ENCODE peak calls at places on chromosome 6, in nine cellular contexts. V is GM10248, D is fibroblast of the aortic adventitia, S is cardiac muscle cell, B is stomach, X is astrocyte, M is astrocyte of the cerebellum, U is left ventricle myocardium inferior, Q is BJ. E is an unnamed sample.
A peak's percentile ranks its signal among the peaks of the same experiment; 100 is the strongest.

GRCh38 chr6:140653985-140654384 is 1279.5 kb upstream of the CITED2 start:
- DNase-seq in V (no peak), D (no peak), S (no peak), B (no peak), X (no peak), M (no peak), U (no peak), Q (no peak), E (no peak)

GRCh38 chr6:158536891-158537798 is 22.7 kb upstream of the TMEM181 start:
- DNase-seq in V (no peak), D (no peak), S (peak; percentile 84), B (no peak), X (peak; percentile 35), M (no peak), U (no peak), Q (no peak), E (no peak)

GRCh38 chr6:89834884-89835792 is 5.5 kb downstream of the CASP8AP2 start:
- DNase-seq in V (peak; percentile 44), D (no peak), S (no peak), B (no peak), X (peak; percentile 42), M (no peak), U (no peak), Q (no peak), E (peak; percentile 37)

GRCh38 chr6:33453361-33454008 is 891 bp upstream of the ZBTB9 start:
- DNase-seq in V (no peak), D (peak; percentile 14), S (no peak), B (no peak), X (peak; percentile 8), M (no peak), U (no peak), Q (no peak), E (no peak)

GRCh38 chr6:32970413-32971244 is 2.2 kb downstream of the BRD2 start:
- DNase-seq in V (peak; percentile 78), D (peak; percentile 92), S (peak; percentile 91), B (peak; percentile 89), X (peak; percentile 83), M (peak; percentile 67), U (peak; percentile 92), Q (no peak), E (peak; percentile 78)

GRCh38 chr6:90088009-90088408 is 193.7 kb downstream of the GJA10 start:
- DNase-seq in V (no peak), D (peak; percentile 53), S (no peak), B (no peak), X (peak; percentile 84), M (peak; percentile 54), U (no peak), Q (peak; percentile 38), E (no peak)

GRCh38 chr6:103080497-103080896 is 1687.0 kb downstream of the GRIK2 start:
- DNase-seq in V (no peak), D (no peak), S (no peak), B (no peak), X (no peak), M (no peak), U (no peak), Q (no peak), E (no peak)

GRCh38 chr6:113103618-113104390 is 753.3 kb upstream of the MARCKS start:
- DNase-seq in V (no peak), D (peak; percentile 84), S (no peak), B (no peak), X (peak; percentile 97), M (peak; percentile 57), U (no peak), Q (peak; percentile 62), E (peak; percentile 82)

GRCh38 chr6:35508027-35508426 is 4.7 kb downstream of the TULP1 start:
- DNase-seq in V (no peak), D (no peak), S (no peak), B (no peak), X (no peak), M (no peak), U (no peak), Q (no peak), E (no peak)

GRCh38 chr6:17816921-17817611 is 110.3 kb upstream of the NUP153 start:
- DNase-seq in V (no peak), D (peak; percentile 31), S (no peak), B (no peak), X (no peak), M (peak; percentile 8), U (no peak), Q (no peak), E (peak; percentile 46)

GRCh38 chr6:138814179-138814834 is 18.4 kb downstream of the ECT2L start:
- DNase-seq in V (no peak), D (no peak), S (no peak), B (no peak), X (no peak), M (no peak), U (no peak), Q (no peak), E (no peak)

GRCh38 chr6:151647871-151648639 is 154.2 kb downstream of the CCDC170 start:
- DNase-seq in V (no peak), D (peak; percentile 4), S (peak; percentile 46), B (no peak), X (no peak), M (no peak), U (no peak), Q (no peak), E (no peak)

GRCh38 chr6:40874495-40874894 is 164.5 kb downstream of the UNC5CL start:
- DNase-seq in V (no peak), D (no peak), S (peak; percentile 30), B (no peak), X (no peak), M (no peak), U (no peak), Q (no peak), E (no peak)

GRCh38 chr6:158071121-158072082 is 89.7 kb downstream of the SYNJ2 start:
- DNase-seq in V (no peak), D (no peak), S (no peak), B (no peak), X (no peak), M (no peak), U (no peak), Q (no peak), E (no peak)

DNA sequence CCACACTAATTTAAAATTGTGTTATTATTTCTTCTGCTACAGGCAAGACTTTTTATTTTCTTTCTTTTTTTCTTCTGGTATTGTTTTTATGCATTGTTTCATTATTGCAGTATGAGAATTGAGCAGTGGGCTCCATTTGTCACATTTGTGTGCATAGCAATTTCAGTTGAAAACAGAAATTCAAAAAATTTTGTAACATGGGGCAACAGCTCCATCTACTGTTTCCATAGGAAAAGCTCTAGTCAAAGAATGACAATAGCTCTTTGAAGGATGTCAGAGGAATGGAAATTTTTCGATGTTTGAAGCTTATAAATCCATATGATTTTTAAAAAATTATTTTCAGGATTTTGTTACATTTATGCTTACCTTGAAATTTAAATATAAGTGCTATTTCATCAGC is 194.7 kb downstream of the COL9A1 start:
- DNase-seq in V (peak; percentile 26), D (peak; percentile 63), S (peak; percentile 41), B (no peak), X (peak; percentile 4), M (peak; percentile 39), U (no peak), Q (no peak), E (peak; percentile 30)
- TF ChIP-seq CTCF in V (peak; percentile 63), D (peak; percentile 65), S (peak; percentile 71), B (peak; percentile 63), X (peak; percentile 83), M (peak; percentile 62), U (peak; percentile 76), Q (peak; percentile 68), E (peak; percentile 82)

DNA sequence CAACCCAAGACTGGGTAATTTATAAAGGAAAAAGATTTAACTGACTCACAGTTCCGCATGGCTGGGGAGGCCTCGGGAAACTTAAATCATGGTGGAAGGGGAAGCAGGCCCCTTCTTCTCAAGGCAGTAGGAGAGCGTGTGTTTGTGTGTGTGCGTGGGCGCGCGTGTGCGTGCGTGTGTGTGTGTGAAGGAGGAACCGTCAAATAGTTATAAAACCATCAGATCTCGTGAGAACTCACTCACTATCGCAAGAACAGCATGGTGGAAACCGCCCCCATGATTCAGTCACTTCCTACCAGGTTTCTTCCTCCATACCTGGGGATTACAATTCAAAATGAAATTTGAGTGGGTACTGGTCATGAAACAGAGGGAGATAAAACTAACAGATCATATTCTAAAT is 220.1 kb upstream of the EYS start:
- DNase-seq in V (no peak), D (no peak), S (no peak), B (no peak), X (no peak), M (no peak), U (no peak), Q (no peak), E (no peak)
- TF ChIP-seq CTCF in V (no peak), D (no peak), S (no peak), B (no peak), X (no peak), M (no peak), U (no peak), Q (no peak), E (no peak)

GRCh38 chr6:105080279-105080678 is 99.5 kb downstream of the POPDC3 start:
- DNase-seq in V (no peak), D (no peak), S (no peak), B (no peak), X (no peak), M (no peak), U (no peak), Q (no peak), E (no peak)

GRCh38 chr6:105075210-105075609 is 104.6 kb downstream of the POPDC3 start:
- DNase-seq in V (no peak), D (no peak), S (no peak), B (no peak), X (no peak), M (no peak), U (no peak), Q (no peak), E (no peak)

GRCh38 chr6:105072799-105073199 is 107.0 kb downstream of the POPDC3 start:
- DNase-seq in V (no peak), D (peak; percentile 18), S (no peak), B (no peak), X (peak; percentile 10), M (no peak), U (no peak), Q (no peak), E (peak; percentile 20)

GRCh38 chr6:105077592-105078463 is 102.0 kb downstream of the POPDC3 start:
- DNase-seq in V (peak; percentile 30), D (peak; percentile 73), S (peak; percentile 54), B (no peak), X (peak; percentile 18), M (peak; percentile 32), U (no peak), Q (no peak), E (peak; percentile 47)
- TF ChIP-seq CTCF in V (peak; percentile 45), D (peak; percentile 50), S (peak; percentile 49), B (peak; percentile 27), X (peak; percentile 52), M (peak; percentile 21), U (peak; percentile 59), Q (peak; percentile 48), E (peak; percentile 84)

DNA sequence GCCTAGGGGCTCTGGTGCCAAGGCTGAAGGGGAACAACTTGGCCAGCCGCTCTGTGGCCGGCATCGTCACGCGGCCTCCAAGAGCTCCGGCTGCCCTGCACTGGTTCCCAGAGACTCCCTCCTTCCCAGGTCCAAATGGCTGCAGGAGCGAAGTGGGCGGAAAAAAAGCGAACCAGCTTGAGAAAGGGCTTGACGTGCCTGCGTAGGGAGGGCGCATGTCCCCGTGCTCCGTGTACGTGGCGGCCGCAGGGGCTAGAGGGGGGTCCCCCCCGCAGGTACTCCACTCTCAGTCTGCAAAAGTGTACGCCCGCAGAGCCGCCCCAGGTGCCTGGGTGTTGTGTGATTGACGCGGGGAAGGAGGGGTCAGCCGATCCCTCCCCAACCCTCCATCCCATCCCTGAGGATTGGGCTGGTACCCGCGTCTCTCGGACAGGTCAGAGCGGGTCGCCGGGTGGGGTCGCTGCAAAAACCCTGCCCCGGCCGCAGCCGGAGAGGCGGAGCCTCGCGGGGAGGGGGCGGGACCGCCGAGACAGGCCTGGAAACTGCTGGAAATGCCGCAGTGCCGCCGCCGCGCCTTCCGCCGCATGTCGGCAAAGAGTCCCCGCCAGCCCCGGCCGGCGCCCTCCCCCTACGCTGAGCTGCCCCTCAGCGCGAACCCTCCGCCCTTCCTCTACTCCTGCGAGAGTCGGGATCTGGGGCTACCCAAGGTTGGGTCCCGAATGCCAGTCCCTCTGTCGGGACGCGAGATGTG is 814 bp upstream of the HSP90AB1 start:
- DNase-seq in V (peak; percentile 89), D (peak; percentile 76), S (peak; percentile 91), B (peak; percentile 90), X (peak; percentile 75), M (no peak), U (peak; percentile 95), Q (no peak), E (peak; percentile 71)
- TF ChIP-seq CTCF in V (peak; percentile 51), D (peak; percentile 16), S (no peak), B (no peak), X (peak; percentile 6), M (no peak), U (peak; percentile 46), Q (peak; percentile 45), E (peak; percentile 57)